ENCODE peak calls at places on chromosomes 11 and 22, in five cellular contexts. U is HCT116, D is endodermal cell, Z is PC-3, V is PC-9. J is an unnamed sample.
A peak's percentile ranks its signal among the peaks of the same experiment; 100 is the strongest.

GRCh38 chr11:110433393-110434333 is 3.9 kb downstream of the FDX1 start:
- DNase-seq in D (no peak), V (no peak), U (no peak), Z (peak; percentile 58), J (no peak)

GRCh38 chr11:104075716-104076115 is 39.3 kb downstream of the DDI1 start:
- DNase-seq in V (no peak), D (no peak), U (no peak), Z (no peak), J (no peak)

GRCh38 chr11:71199226-71199815 is 53.1 kb downstream of the SHANK2 start:
- DNase-seq in D (no peak), U (no peak), Z (no peak), V (no peak), J (no peak)

GRCh38 chr11:132858203-132858602 is 674.1 kb downstream of the OPCML start:
- DNase-seq in Z (no peak), V (no peak), D (peak; percentile 91), U (no peak), J (no peak)

GRCh38 chr22:21714059-21714770 is 21.4 kb downstream of the YPEL1 start:
- DNase-seq in Z (no peak), V (no peak), U (no peak), D (no peak), J (no peak)

GRCh38 chr11:48170840-48171233 is 45.8 kb upstream of the OR4B1 start:
- DNase-seq in D (no peak), U (no peak), Z (no peak), V (no peak), J (no peak)

GRCh38 chr22:26956346-26956745 is 299.0 kb downstream of the MIAT start:
- DNase-seq in V (no peak), D (no peak), Z (no peak), U (no peak), J (no peak)

GRCh38 chr11:1303196-1303821 is 6.1 kb downstream of the TOLLIP start:
- DNase-seq in Z (peak; percentile 87), U (no peak), V (peak; percentile 80), D (peak; percentile 79), J (peak; percentile 55)

GRCh38 chr11:2471048-2471803 is 26.4 kb downstream of the KCNQ1 start:
- DNase-seq in Z (no peak), U (no peak), V (no peak), D (peak; percentile 27), J (peak; percentile 51)

GRCh38 chr11:75068559-75068958 is 28.1 kb downstream of the OR2AT4 start:
- DNase-seq in V (no peak), D (no peak), U (no peak), Z (no peak), J (no peak)

GRCh38 chr11:19714387-19715363 is 2.0 kb downstream of the NAV2 start:
- DNase-seq in V (peak; percentile 38), U (no peak), Z (peak; percentile 67), D (peak; percentile 78), J (peak; percentile 71)

GRCh38 chr11:31958086-31958735 is 132.7 kb upstream of the RCN1 start:
- DNase-seq in D (peak; percentile 96), V (peak; percentile 61), U (peak; percentile 40), Z (peak; percentile 77), J (peak; percentile 66)

GRCh38 chr22:23256986-23257888 is 76.9 kb downstream of the BCR start:
- DNase-seq in V (no peak), Z (no peak), U (no peak), D (no peak), J (peak; percentile 86)

GRCh38 chr11:126318642-126319373 is 14.9 kb downstream of the DCPS start:
- DNase-seq in Z (peak; percentile 43), V (no peak), U (no peak), D (no peak), J (peak; percentile 71)

GRCh38 chr22:21443735-21444421 is 23.3 kb upstream of the TMEM191C start:
- DNase-seq in U (no peak), V (no peak), D (peak; percentile 37), Z (no peak), J (peak; percentile 42)

GRCh38 chr11:17504330-17505107 is 27.9 kb upstream of the ABCC8 start:
- DNase-seq in Z (peak; percentile 74), U (peak; percentile 29), V (peak; percentile 79), D (peak; percentile 93), J (peak; percentile 73)

GRCh38 chr11:120130176-120130980 is 7.5 kb downstream of the TRIM29 start:
- DNase-seq in D (peak; percentile 21), U (no peak), V (no peak), Z (no peak), J (no peak)

GRCh38 chr11:130738618-130739017 is 177.7 kb downstream of the SNX19 start:
- DNase-seq in U (no peak), D (no peak), Z (peak; percentile 56), V (no peak), J (no peak)

GRCh38 chr22:41237707-41238569 is 2.8 kb downstream of the CHADL start:
- DNase-seq in V (peak; percentile 82), Z (peak; percentile 71), D (peak; percentile 96), U (no peak), J (peak; percentile 69)

GRCh38 chr22:36327922-36328551 is 59.7 kb downstream of the MYH9 start:
- DNase-seq in U (no peak), D (no peak), Z (no peak), V (no peak), J (peak; percentile 82)

GRCh38 chr22:37643225-37643847 is 3.9 kb downstream of the SH3BP1 start:
- DNase-seq in V (peak; percentile 86), D (peak; percentile 97), U (no peak), Z (peak; percentile 80), J (peak; percentile 88)

GRCh38 chr11:32082346-32082986 is 8.4 kb upstream of the RCN1 start:
- DNase-seq in U (no peak), Z (no peak), V (no peak), D (no peak), J (no peak)

GRCh38 chr22:50014655-50015401 is 2.3 kb upstream of the IL17REL start:
- DNase-seq in D (peak; percentile 50), V (no peak), U (no peak), Z (no peak), J (no peak)

GRCh38 chr11:48101958-48102357 is 114.7 kb upstream of the OR4B1 start:
- DNase-seq in Z (no peak), U (no peak), D (no peak), V (no peak), J (peak; percentile 55)

GRCh38 chr11:12717851-12718291 is 43.6 kb downstream of the TEAD1 start:
- DNase-seq in D (no peak), V (no peak), Z (no peak), U (no peak), J (no peak)

GRCh38 chr11:35173620-35174278 is 34.8 kb downstream of the CD44 start:
- DNase-seq in Z (peak; percentile 60), D (no peak), V (no peak), U (no peak), J (no peak)

GRCh38 chr11:92251980-92252379 is 27.4 kb downstream of the FAT3 start:
- DNase-seq in U (no peak), Z (no peak), V (no peak), D (no peak), J (no peak)

GRCh38 chr11:112024178-112024777 is 930 bp upstream of the DLAT start:
- DNase-seq in Z (no peak), D (no peak), V (no peak), U (no peak), J (no peak)

GRCh38 chr11:15697437-15698236 is 582.9 kb downstream of the INSC start:
- DNase-seq in V (no peak), D (no peak), U (no peak), Z (no peak), J (no peak)

GRCh38 chr11:119795231-119795630 is 66.2 kb upstream of the NECTIN1 start:
- DNase-seq in D (no peak), U (no peak), Z (peak; percentile 12), V (no peak), J (no peak)

DNA sequence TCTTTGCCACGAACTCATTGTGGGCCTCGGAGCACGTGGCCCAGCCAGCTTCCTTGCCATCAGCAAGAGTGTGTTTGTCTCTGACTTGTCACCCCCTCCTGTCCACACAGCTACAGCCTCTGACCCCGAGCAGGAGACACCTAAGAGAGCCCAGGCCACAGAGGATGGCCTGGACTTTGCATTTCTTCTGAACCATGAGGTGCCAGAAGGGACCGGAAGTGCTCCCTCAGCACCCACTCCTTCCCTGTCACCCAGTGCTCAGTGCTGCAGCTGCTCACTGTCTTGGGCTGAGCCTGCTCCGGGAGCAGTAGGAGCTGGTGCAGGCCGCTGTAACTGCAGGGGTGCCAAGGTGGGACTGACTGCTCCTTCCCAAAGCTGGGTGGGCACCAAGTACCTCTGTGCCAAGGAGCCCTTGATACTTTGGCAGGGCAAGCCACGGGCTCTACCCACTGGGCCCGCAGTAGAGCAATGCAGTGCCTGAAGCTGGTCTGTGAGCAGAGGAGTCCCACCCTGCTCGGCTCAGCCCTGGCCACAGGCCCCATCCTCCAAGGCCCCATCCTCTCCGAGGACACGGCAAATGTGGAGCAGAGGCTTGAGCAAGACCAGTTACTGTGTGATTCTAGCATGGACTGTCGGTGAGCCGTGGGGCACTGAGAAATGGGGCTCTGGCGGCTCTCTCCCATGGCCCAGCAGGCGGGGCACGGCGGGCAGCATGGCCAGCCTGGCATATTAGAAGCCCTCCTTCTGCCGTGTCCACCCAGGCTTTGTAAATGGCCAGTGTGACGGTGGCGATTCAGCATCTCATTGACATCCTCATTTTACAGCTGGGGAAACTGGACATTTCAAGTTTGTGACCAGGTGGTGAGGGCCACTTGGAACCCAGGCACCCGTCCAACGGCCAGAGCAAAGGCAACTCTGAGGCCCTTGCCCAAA is 6.3 kb downstream of the GRK2 start:
- DNase-seq in U (no peak), D (no peak), V (no peak), Z (no peak), J (no peak)
- H3K4me3 ChIP-seq in U (no peak overlapping the region), D (no peak overlapping the region), V (no peak overlapping the region), Z (no peak overlapping the region), J (no peak overlapping the region)

GRCh38 chr11:100740440-100740839 is 53.4 kb downstream of the ARHGAP42 start:
- DNase-seq in U (no peak), Z (peak; percentile 27), V (peak; percentile 9), D (no peak), J (no peak)
- H3K4me1 ChIP-seq in U (peaks cover 30% of the 10 kb centered on the region), Z (peaks cover 18% of the 10 kb centered on the region), V (peaks cover 40% of the 10 kb centered on the region), D (peaks cover 38% of the 10 kb centered on the region), J (no peaks in the 10 kb centered on the region)

GRCh38 chr22:42943981-42944380 is 71.0 kb downstream of the PACSIN2 start:
- DNase-seq in V (no peak), Z (no peak), D (no peak), U (no peak), J (no peak)

GRCh38 chr22:42945736-42946135 is 69.2 kb downstream of the PACSIN2 start:
- DNase-seq in V (no peak), U (no peak), Z (no peak), D (no peak), J (no peak)

GRCh38 chr22:42944409-42944808 is 70.5 kb downstream of the PACSIN2 start:
- DNase-seq in U (no peak), D (no peak), Z (no peak), V (no peak), J (no peak)

GRCh38 chr22:42946551-42947198 is 68.3 kb downstream of the PACSIN2 start:
- DNase-seq in V (no peak), Z (no peak), D (no peak), U (no peak), J (no peak)

GRCh38 chr22:42945027-42945426 is 69.9 kb downstream of the PACSIN2 start:
- DNase-seq in U (no peak), Z (no peak), D (no peak), V (no peak), J (no peak)
- H3K27ac ChIP-seq in U (no peak overlapping the region), Z (no peak overlapping the region), D (no peak overlapping the region), V (peak overlapping the region; percentile 91), J (peak overlapping the region; percentile 68)

DNA sequence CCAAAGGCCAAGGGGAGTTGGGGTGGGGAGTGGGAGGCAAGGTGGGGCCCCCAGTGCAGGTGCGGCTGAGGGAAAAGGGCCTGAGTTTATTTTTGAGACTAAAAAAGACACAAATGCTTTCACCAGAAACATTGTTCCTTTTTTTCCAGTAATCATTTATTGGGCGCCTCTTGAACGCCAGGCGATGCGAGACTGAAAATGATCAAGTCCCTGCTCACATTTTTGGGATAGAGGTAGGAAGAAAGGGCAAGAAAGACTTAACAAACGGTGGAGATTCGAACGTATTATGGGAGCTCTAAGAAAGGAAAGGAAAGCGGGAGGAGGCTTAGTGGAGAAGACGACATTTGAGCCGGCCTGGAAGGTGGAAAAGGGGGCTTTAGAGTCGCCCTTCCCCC is 796 bp upstream of the SF3B2 start:
- DNase-seq in V (no peak), D (no peak), U (no peak), Z (no peak), J (no peak)
- H3K4me3 ChIP-seq in V (peak overlapping the region; percentile 99), D (peak overlapping the region; percentile 79), U (peak overlapping the region; percentile 60), Z (peak overlapping the region; percentile 93), J (peak overlapping the region; percentile 98)